ENCODE peak calls at places on chromosome 15, in eight cellular contexts. Q is activated CD4-positive, alpha-beta T cell treated with anti-CD3 and anti-CD28 coated beads for 36 hours; D is activated CD8-positive, alpha-beta T cell treated with anti-CD3 and anti-CD28 coated beads, Interleukin-2, amount 10 ng/mL, durations not matched to agents 7 days and 5 days; F is AML-193; S is HEK293T; R is mucosa of gallbladder; H is T-helper 9 cell; B is NCI-H1092. U is an unnamed sample.

GRCh38 chr15:90594297-90594696 is 64.6 kb downstream of the CRTC3 start:
- DNase-seq in D (peak), S (no peak), F (no peak), Q (peak), R (peak), B (peak), H (peak), U (peak)

GRCh38 chr15:97059276-97059675 is 728.8 kb downstream of the NR2F2 start:
- DNase-seq in D (no peak), F (no peak), H (no peak), S (no peak), R (no peak), Q (no peak), B (no peak), U (no peak)

GRCh38 chr15:33454996-33455395 is 144.2 kb downstream of the RYR3 start:
- DNase-seq in Q (no peak), R (no peak), D (no peak), F (no peak), H (no peak), S (no peak), B (no peak), U (no peak)

GRCh38 chr15:79769081-79769481 is 127.7 kb downstream of the MTHFS start:
- DNase-seq in B (no peak), Q (peak), R (no peak), H (no peak), S (no peak), D (no peak), F (peak), U (peak)

GRCh38 chr15:63156086-63156707 is 1.1 kb downstream of the RPS27L start:
- DNase-seq in Q (no peak), S (no peak), D (no peak), R (no peak), H (no peak), F (peak), B (no peak), U (no peak)

GRCh38 chr15:41790756-41791546 is 16.7 kb downstream of the MAPKBP1 start:
- DNase-seq in R (no peak), S (no peak), B (no peak), F (no peak), H (no peak), D (peak), Q (no peak), U (peak)

GRCh38 chr15:39167114-39168058 is 413.5 kb upstream of the THBS1 start:
- DNase-seq in B (no peak), F (no peak), S (no peak), R (no peak), D (no peak), Q (no peak), H (no peak), U (no peak)

GRCh38 chr15:44713006-44713966 is 2.0 kb downstream of the B2M start:
- DNase-seq in H (no peak), S (peak), B (peak), F (peak), Q (no peak), R (no peak), D (no peak), U (peak)

GRCh38 chr15:71784719-71785118 is 25.6 kb upstream of the NR2E3 start:
- DNase-seq in H (no peak), Q (peak), B (no peak), R (no peak), D (no peak), F (no peak), S (no peak), U (no peak)

GRCh38 chr15:33201376-33202189 is 7.1 kb upstream of the FMN1 start:
- DNase-seq in Q (peak), H (no peak), B (no peak), F (peak), D (peak), S (peak), R (peak), U (no peak)

GRCh38 chr15:68187559-68187958 is 17.6 kb downstream of the CALML4 start:
- DNase-seq in S (no peak), R (peak), H (no peak), F (no peak), Q (no peak), D (no peak), B (peak), U (no peak)

GRCh38 chr15:48936666-48937065 is 27.1 kb downstream of the SHC4 start:
- DNase-seq in R (no peak), H (no peak), F (no peak), D (no peak), B (no peak), Q (no peak), S (no peak), U (no peak)

GRCh38 chr15:74414603-74415338 is 19.0 kb downstream of the SEMA7A start:
- DNase-seq in H (no peak), B (no peak), Q (no peak), D (no peak), S (no peak), R (no peak), F (peak), U (no peak)

GRCh38 chr15:67807836-67808235 is 17.5 kb upstream of the SKOR1 start:
- DNase-seq in F (no peak), R (no peak), S (no peak), H (no peak), Q (no peak), D (no peak), B (no peak), U (no peak)

GRCh38 chr15:39896101-39896500 is 24.0 kb downstream of the GPR176 start:
- DNase-seq in H (no peak), R (no peak), B (no peak), D (no peak), Q (no peak), F (no peak), S (no peak), U (no peak)

GRCh38 chr15:67241132-67241855 is 13.2 kb downstream of the AAGAB start:
- DNase-seq in D (peak), F (no peak), B (no peak), S (no peak), Q (peak), R (no peak), H (no peak), U (no peak)

GRCh38 chr15:76310470-76311070 is 699 bp downstream of the ETFA start:
- DNase-seq in B (no peak), F (peak), S (peak), Q (peak), R (no peak), D (no peak), H (no peak), U (peak)

GRCh38 chr15:78772738-78773137 is 38.5 kb downstream of the ADAMTS7 start:
- DNase-seq in H (no peak), Q (no peak), R (no peak), B (no peak), D (no peak), F (no peak), S (no peak), U (no peak)

GRCh38 chr15:23642413-23643044 is 5.1 kb downstream of the MAGEL2 start:
- DNase-seq in B (peak), Q (peak), R (peak), F (peak), H (peak), D (peak), S (peak), U (peak)

U was measured in KBM-7.